ENCODE peak calls at places on chromosomes 2 and 18, in eight cellular contexts. One of them, this sample, is unnamed.

GRCh38 chr2:218810251-218810650 is 21.4 kb downstream of the PRKAG3 start:
- DNase-seq in HCT116: no peak
- DNase-seq in stomach: no peak
- DNase-seq in GM12892: no peak
- DNase-seq in HepG2: no peak
- DNase-seq in upper lobe of left lung: no peak
- DNase-seq in prostate gland: no peak
- DNase-seq in GM23338: no peak
- DNase-seq in this sample: no peak

GRCh38 chr2:86062043-86062442 is 43.6 kb downstream of the POLR1A start:
- DNase-seq in HepG2: peak; percentile 31
- DNase-seq in GM23338: no peak
- DNase-seq in HCT116: no peak
- DNase-seq in prostate gland: no peak
- DNase-seq in upper lobe of left lung: no peak
- DNase-seq in GM12892: no peak
- DNase-seq in stomach: no peak
- DNase-seq in this sample: no peak

GRCh38 chr18:6521804-6522418 is 107.2 kb upstream of the L3MBTL4 start:
- DNase-seq in HCT116: no peak
- DNase-seq in HepG2: peak; percentile 53
- DNase-seq in stomach: peak; percentile 56
- DNase-seq in upper lobe of left lung: peak; percentile 28
- DNase-seq in GM12892: peak; percentile 3
- DNase-seq in prostate gland: peak; percentile 24
- DNase-seq in GM23338: peak; percentile 89
- DNase-seq in this sample: no peak

GRCh38 chr18:8800041-8800441 is 94.7 kb downstream of the MTCL1 start:
- DNase-seq in HCT116: no peak
- DNase-seq in GM12892: no peak
- DNase-seq in stomach: no peak
- DNase-seq in upper lobe of left lung: no peak
- DNase-seq in prostate gland: no peak
- DNase-seq in GM23338: peak; percentile 20
- DNase-seq in HepG2: no peak
- DNase-seq in this sample: no peak

GRCh38 chr2:200042944-200043343 is 87.6 kb downstream of the MAIP1 start:
- DNase-seq in GM12892: no peak
- DNase-seq in HepG2: no peak
- DNase-seq in stomach: no peak
- DNase-seq in prostate gland: no peak
- DNase-seq in GM23338: no peak
- DNase-seq in HCT116: no peak
- DNase-seq in upper lobe of left lung: no peak
- DNase-seq in this sample: no peak

GRCh38 chr2:239268082-239268481 is 132.7 kb downstream of the HDAC4 start:
- DNase-seq in HepG2: no peak
- DNase-seq in GM12892: no peak
- DNase-seq in upper lobe of left lung: peak; percentile 79
- DNase-seq in HCT116: no peak
- DNase-seq in stomach: peak; percentile 83
- DNase-seq in prostate gland: peak; percentile 65
- DNase-seq in GM23338: no peak
- DNase-seq in this sample: peak; percentile 78

GRCh38 chr18:7789853-7790552 is 222.9 kb downstream of the PTPRM start:
- DNase-seq in GM23338: peak; percentile 92
- DNase-seq in prostate gland: no peak
- DNase-seq in upper lobe of left lung: peak; percentile 47
- DNase-seq in GM12892: no peak
- DNase-seq in HCT116: peak; percentile 29
- DNase-seq in HepG2: peak; percentile 31
- DNase-seq in stomach: peak; percentile 33
- DNase-seq in this sample: no peak

GRCh38 chr2:164992818-164993217 is 37.5 kb upstream of the SLC38A11 start:
- DNase-seq in upper lobe of left lung: peak; percentile 28
- DNase-seq in stomach: peak; percentile 61
- DNase-seq in prostate gland: peak; percentile 78
- DNase-seq in GM12892: no peak
- DNase-seq in HepG2: peak; percentile 80
- DNase-seq in GM23338: peak; percentile 90
- DNase-seq in HCT116: peak; percentile 58
- DNase-seq in this sample: no peak

GRCh38 chr2:217222511-217222910 is 362.6 kb upstream of the TNP1 start:
- DNase-seq in prostate gland: no peak
- DNase-seq in upper lobe of left lung: no peak
- DNase-seq in HepG2: no peak
- DNase-seq in stomach: no peak
- DNase-seq in GM12892: no peak
- DNase-seq in GM23338: no peak
- DNase-seq in HCT116: no peak
- DNase-seq in this sample: no peak

DNA sequence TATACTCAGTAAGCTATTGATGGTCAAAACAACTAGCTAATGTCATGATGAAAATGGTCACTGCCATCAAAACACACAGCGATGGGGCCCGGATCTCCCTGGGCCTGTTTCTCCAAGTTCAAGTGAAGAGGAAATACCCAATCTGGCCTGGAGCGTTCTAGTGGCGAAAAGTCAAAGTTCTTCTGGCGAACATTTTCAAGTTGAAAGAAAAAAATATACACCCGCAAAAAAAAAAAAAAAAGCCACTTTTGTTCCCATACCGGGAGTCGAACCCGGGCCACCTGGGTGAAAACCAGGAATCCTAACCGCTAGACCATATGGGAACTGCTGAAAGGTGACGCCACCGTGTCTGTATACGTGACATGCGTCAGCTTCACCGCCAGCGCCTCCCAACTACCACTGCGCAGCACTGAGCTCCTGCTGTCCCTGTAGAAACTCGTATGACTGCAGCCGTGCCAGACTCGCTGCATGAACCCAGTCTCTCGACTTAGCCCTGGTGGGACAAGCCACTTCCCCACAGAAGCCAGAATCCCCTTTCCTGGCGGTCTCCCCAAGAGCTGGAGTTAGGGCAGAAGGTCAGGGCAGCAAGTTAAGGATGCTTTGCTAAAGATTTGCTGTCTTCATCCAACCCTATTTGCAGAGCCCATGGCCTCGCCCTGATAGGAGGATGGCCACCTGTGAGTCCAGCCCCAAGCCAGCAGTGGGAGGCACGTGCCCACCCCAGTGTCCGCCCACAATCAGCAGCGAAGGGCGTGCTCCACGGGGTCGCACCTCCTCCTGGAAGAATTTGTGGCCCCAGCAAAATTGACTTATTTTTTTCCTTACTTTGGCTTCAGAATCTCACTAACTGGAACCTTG is 5.6 kb upstream of the IMP4 start:
- DNase-seq in upper lobe of left lung: peak; percentile 80
- DNase-seq in stomach: peak; percentile 90
- DNase-seq in HCT116: peak; percentile 79
- DNase-seq in prostate gland: peak; percentile 88
- DNase-seq in GM12892: no peak
- DNase-seq in GM23338: peak; percentile 88
- DNase-seq in HepG2: peak; percentile 86
- DNase-seq in this sample: no peak
- TF ChIP-seq POLR2AphosphoS5 in upper lobe of left lung: no peak
- TF ChIP-seq POLR2AphosphoS5 in stomach: no peak
- TF ChIP-seq POLR2AphosphoS5 in HCT116: peak; percentile 63
- TF ChIP-seq POLR2AphosphoS5 in prostate gland: peak; percentile 81
- TF ChIP-seq POLR2AphosphoS5 in GM12892: no peak
- TF ChIP-seq POLR2AphosphoS5 in GM23338: peak; percentile 59
- TF ChIP-seq POLR2AphosphoS5 in HepG2: peak; percentile 70
- TF ChIP-seq POLR2AphosphoS5 in this sample: no peak

GRCh38 chr2:78710632-78711375 is 314.7 kb upstream of the REG3G start:
- DNase-seq in stomach: no peak
- DNase-seq in prostate gland: no peak
- DNase-seq in HCT116: no peak
- DNase-seq in GM12892: no peak
- DNase-seq in GM23338: no peak
- DNase-seq in HepG2: no peak
- DNase-seq in upper lobe of left lung: no peak
- DNase-seq in this sample: no peak
- TF ChIP-seq POLR2AphosphoS5 in stomach: no peak
- TF ChIP-seq POLR2AphosphoS5 in prostate gland: no peak
- TF ChIP-seq POLR2AphosphoS5 in HCT116: no peak
- TF ChIP-seq POLR2AphosphoS5 in GM12892: no peak
- TF ChIP-seq POLR2AphosphoS5 in GM23338: no peak
- TF ChIP-seq POLR2AphosphoS5 in HepG2: no peak
- TF ChIP-seq POLR2AphosphoS5 in upper lobe of left lung: no peak
- TF ChIP-seq POLR2AphosphoS5 in this sample: no peak

DNA sequence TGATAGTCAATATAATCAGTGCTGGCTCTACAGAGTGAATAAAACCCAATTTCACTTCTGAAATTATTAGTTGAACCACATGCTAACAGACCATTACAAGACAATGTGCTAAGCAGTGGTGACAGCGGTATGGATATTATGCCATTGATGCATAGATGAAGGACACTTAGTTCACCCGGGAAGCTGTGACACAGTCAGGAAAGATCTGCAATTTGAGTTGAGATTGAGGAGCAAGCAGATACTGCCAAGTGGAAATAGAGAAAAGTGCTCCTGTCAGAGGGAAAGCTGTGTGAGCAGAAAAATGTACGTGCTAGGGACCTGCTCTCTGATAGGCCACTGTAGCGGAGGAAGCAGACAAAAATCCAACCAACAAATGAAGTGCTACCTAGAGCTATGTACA is 529.5 kb upstream of the CDH2 start:
- DNase-seq in GM23338: no peak
- DNase-seq in stomach: no peak
- DNase-seq in GM12892: no peak
- DNase-seq in HCT116: no peak
- DNase-seq in prostate gland: no peak
- DNase-seq in HepG2: no peak
- DNase-seq in upper lobe of left lung: no peak
- DNase-seq in this sample: no peak
- TF ChIP-seq POLR2AphosphoS5 in GM23338: no peak
- TF ChIP-seq POLR2AphosphoS5 in stomach: no peak
- TF ChIP-seq POLR2AphosphoS5 in GM12892: no peak
- TF ChIP-seq POLR2AphosphoS5 in HCT116: no peak
- TF ChIP-seq POLR2AphosphoS5 in prostate gland: no peak
- TF ChIP-seq POLR2AphosphoS5 in HepG2: no peak
- TF ChIP-seq POLR2AphosphoS5 in upper lobe of left lung: no peak
- TF ChIP-seq POLR2AphosphoS5 in this sample: no peak

GRCh38 chr2:205745661-205746407 is 63.5 kb downstream of the NRP2 start:
- DNase-seq in GM12892: no peak
- DNase-seq in GM23338: no peak
- DNase-seq in stomach: no peak
- DNase-seq in upper lobe of left lung: no peak
- DNase-seq in prostate gland: no peak
- DNase-seq in HepG2: no peak
- DNase-seq in HCT116: no peak
- DNase-seq in this sample: no peak
- TF ChIP-seq POLR2AphosphoS5 in GM12892: no peak
- TF ChIP-seq POLR2AphosphoS5 in GM23338: no peak
- TF ChIP-seq POLR2AphosphoS5 in stomach: no peak
- TF ChIP-seq POLR2AphosphoS5 in upper lobe of left lung: no peak
- TF ChIP-seq POLR2AphosphoS5 in prostate gland: no peak
- TF ChIP-seq POLR2AphosphoS5 in HepG2: no peak
- TF ChIP-seq POLR2AphosphoS5 in HCT116: no peak
- TF ChIP-seq POLR2AphosphoS5 in this sample: no peak

GRCh38 chr2:148645925-148646559 is 1.5 kb downstream of the EPC2 start:
- DNase-seq in GM23338: peak; percentile 63
- DNase-seq in GM12892: peak; percentile 29
- DNase-seq in prostate gland: peak; percentile 45
- DNase-seq in stomach: peak; percentile 41
- DNase-seq in upper lobe of left lung: peak; percentile 78
- DNase-seq in HCT116: peak; percentile 75
- DNase-seq in HepG2: peak; percentile 82
- DNase-seq in this sample: no peak
- TF ChIP-seq POLR2AphosphoS5 in GM23338: no peak
- TF ChIP-seq POLR2AphosphoS5 in GM12892: no peak
- TF ChIP-seq POLR2AphosphoS5 in prostate gland: peak; percentile 71
- TF ChIP-seq POLR2AphosphoS5 in stomach: peak; percentile 7
- TF ChIP-seq POLR2AphosphoS5 in upper lobe of left lung: no peak
- TF ChIP-seq POLR2AphosphoS5 in HCT116: peak; percentile 23
- TF ChIP-seq POLR2AphosphoS5 in HepG2: no peak
- TF ChIP-seq POLR2AphosphoS5 in this sample: no peak

GRCh38 chr2:236889791-236890704 is 195.6 kb upstream of the COPS8 start:
- DNase-seq in upper lobe of left lung: no peak
- DNase-seq in stomach: no peak
- DNase-seq in GM12892: no peak
- DNase-seq in prostate gland: no peak
- DNase-seq in HepG2: no peak
- DNase-seq in GM23338: no peak
- DNase-seq in HCT116: no peak
- DNase-seq in this sample: no peak

GRCh38 chr2:236888766-236889035 is 197.0 kb upstream of the COPS8 start:
- DNase-seq in prostate gland: no peak
- DNase-seq in upper lobe of left lung: no peak
- DNase-seq in GM23338: no peak
- DNase-seq in HCT116: no peak
- DNase-seq in GM12892: no peak
- DNase-seq in HepG2: no peak
- DNase-seq in stomach: no peak
- DNase-seq in this sample: no peak

GRCh38 chr2:236887953-236888765 is 197.5 kb upstream of the COPS8 start:
- DNase-seq in GM12892: no peak
- DNase-seq in stomach: no peak
- DNase-seq in HepG2: no peak
- DNase-seq in HCT116: no peak
- DNase-seq in GM23338: no peak
- DNase-seq in upper lobe of left lung: no peak
- DNase-seq in prostate gland: no peak
- DNase-seq in this sample: no peak

GRCh38 chr2:236889081-236889780 is 196.5 kb upstream of the COPS8 start:
- DNase-seq in GM12892: no peak
- DNase-seq in HCT116: no peak
- DNase-seq in upper lobe of left lung: no peak
- DNase-seq in GM23338: no peak
- DNase-seq in stomach: no peak
- DNase-seq in HepG2: no peak
- DNase-seq in prostate gland: no peak
- DNase-seq in this sample: no peak

GRCh38 chr2:236887519-236887918 is 198.2 kb upstream of the COPS8 start:
- DNase-seq in GM23338: peak; percentile 9
- DNase-seq in HCT116: no peak
- DNase-seq in GM12892: no peak
- DNase-seq in prostate gland: peak; percentile 17
- DNase-seq in stomach: no peak
- DNase-seq in upper lobe of left lung: no peak
- DNase-seq in HepG2: no peak
- DNase-seq in this sample: peak; percentile 86
- TF ChIP-seq POLR2AphosphoS5 in GM23338: no peak
- TF ChIP-seq POLR2AphosphoS5 in HCT116: no peak
- TF ChIP-seq POLR2AphosphoS5 in GM12892: no peak
- TF ChIP-seq POLR2AphosphoS5 in prostate gland: no peak
- TF ChIP-seq POLR2AphosphoS5 in stomach: no peak
- TF ChIP-seq POLR2AphosphoS5 in upper lobe of left lung: no peak
- TF ChIP-seq POLR2AphosphoS5 in HepG2: no peak
- TF ChIP-seq POLR2AphosphoS5 in this sample: peak; percentile 29

This sample was measured in suprapubic skin.